ENCODE peak calls at places on chromosomes 2 and 18, in four cellular contexts. One of them, this sample, is unnamed.
A peak's percentile ranks its signal among the peaks of the same experiment; 100 is the strongest.

GRCh38 chr18:61706516-61706915 is 186.3 kb downstream of the RNF152 start:
- DNase-seq in SK-N-SH: no peak
- DNase-seq in ovary: no peak
- DNase-seq in stomach: no peak
- DNase-seq in this sample: no peak

GRCh38 chr2:23803275-23803964 is 123.5 kb downstream of the ATAD2B start:
- DNase-seq in SK-N-SH: no peak
- DNase-seq in ovary: no peak
- DNase-seq in stomach: no peak
- DNase-seq in this sample: no peak

GRCh38 chr2:131143803-131144202 is 38.7 kb downstream of the PLEKHB2 start:
- DNase-seq in SK-N-SH: no peak
- DNase-seq in ovary: no peak
- DNase-seq in stomach: no peak
- DNase-seq in this sample: no peak

GRCh38 chr2:200765139-200765951 is 46.4 kb upstream of the BZW1 start:
- DNase-seq in SK-N-SH: no peak
- DNase-seq in ovary: no peak
- DNase-seq in stomach: no peak
- DNase-seq in this sample: no peak

GRCh38 chr2:237012021-237012420 is 73.7 kb upstream of the COPS8 start:
- DNase-seq in SK-N-SH: no peak
- DNase-seq in ovary: no peak
- DNase-seq in stomach: no peak
- DNase-seq in this sample: no peak

GRCh38 chr2:40814621-40815020 is 362.7 kb upstream of the SLC8A1 start:
- DNase-seq in SK-N-SH: no peak
- DNase-seq in ovary: no peak
- DNase-seq in stomach: no peak
- DNase-seq in this sample: no peak

GRCh38 chr18:49206717-49207116 is 253.7 kb downstream of the DYM start:
- DNase-seq in SK-N-SH: peak; percentile 8
- DNase-seq in ovary: no peak
- DNase-seq in stomach: no peak
- DNase-seq in this sample: no peak

GRCh38 chr2:26298638-26299393 is 47.1 kb upstream of the SELENOI start:
- DNase-seq in SK-N-SH: no peak
- DNase-seq in ovary: peak; percentile 60
- DNase-seq in stomach: peak; percentile 69
- DNase-seq in this sample: no peak

GRCh38 chr2:10260130-10260529 is 42.6 kb upstream of the HPCAL1 start:
- DNase-seq in SK-N-SH: no peak
- DNase-seq in ovary: no peak
- DNase-seq in stomach: no peak
- DNase-seq in this sample: no peak

GRCh38 chr2:241942416-241943208 is 73.1 kb downstream of the RTP5 start:
- DNase-seq in SK-N-SH: no peak
- DNase-seq in ovary: no peak
- DNase-seq in stomach: peak; percentile 16
- DNase-seq in this sample: no peak

GRCh38 chr2:14554829-14555580 is 77.5 kb upstream of the LRATD1 start:
- DNase-seq in SK-N-SH: no peak
- DNase-seq in ovary: no peak
- DNase-seq in stomach: no peak
- DNase-seq in this sample: peak; percentile 42

GRCh38 chr2:108449410-108450200 is 599 bp downstream of the GCC2 start:
- DNase-seq in SK-N-SH: peak; percentile 50
- DNase-seq in ovary: no peak
- DNase-seq in stomach: peak; percentile 36
- DNase-seq in this sample: no peak

GRCh38 chr2:197777823-197778407 is 7.2 kb downstream of the BOLL start:
- DNase-seq in SK-N-SH: peak; percentile 30
- DNase-seq in ovary: no peak
- DNase-seq in stomach: no peak
- DNase-seq in this sample: no peak

GRCh38 chr18:22558945-22559385 is 141.2 kb upstream of the CTAGE1 start:
- DNase-seq in SK-N-SH: peak; percentile 33
- DNase-seq in ovary: peak; percentile 85
- DNase-seq in stomach: peak; percentile 47
- DNase-seq in this sample: no peak

GRCh38 chr2:236570081-236570979 is 705 bp downstream of the ACKR3 start:
- DNase-seq in SK-N-SH: no peak
- DNase-seq in ovary: no peak
- DNase-seq in stomach: no peak
- DNase-seq in this sample: no peak

GRCh38 chr18:57051586-57052044 is 95.3 kb upstream of the BOD1L2 start:
- DNase-seq in SK-N-SH: peak; percentile 67
- DNase-seq in ovary: no peak
- DNase-seq in stomach: peak; percentile 62
- DNase-seq in this sample: no peak

GRCh38 chr2:41832218-41832617 is 215.6 kb upstream of the PKDCC start:
- DNase-seq in SK-N-SH: no peak
- DNase-seq in ovary: no peak
- DNase-seq in stomach: no peak
- DNase-seq in this sample: no peak

GRCh38 chr2:41840702-41841551 is 206.9 kb upstream of the PKDCC start:
- DNase-seq in SK-N-SH: peak; percentile 96
- DNase-seq in ovary: peak; percentile 98
- DNase-seq in stomach: peak; percentile 97
- DNase-seq in this sample: peak; percentile 99

GRCh38 chr2:41837610-41838009 is 210.2 kb upstream of the PKDCC start:
- DNase-seq in SK-N-SH: no peak
- DNase-seq in ovary: no peak
- DNase-seq in stomach: no peak
- DNase-seq in this sample: no peak

DNA sequence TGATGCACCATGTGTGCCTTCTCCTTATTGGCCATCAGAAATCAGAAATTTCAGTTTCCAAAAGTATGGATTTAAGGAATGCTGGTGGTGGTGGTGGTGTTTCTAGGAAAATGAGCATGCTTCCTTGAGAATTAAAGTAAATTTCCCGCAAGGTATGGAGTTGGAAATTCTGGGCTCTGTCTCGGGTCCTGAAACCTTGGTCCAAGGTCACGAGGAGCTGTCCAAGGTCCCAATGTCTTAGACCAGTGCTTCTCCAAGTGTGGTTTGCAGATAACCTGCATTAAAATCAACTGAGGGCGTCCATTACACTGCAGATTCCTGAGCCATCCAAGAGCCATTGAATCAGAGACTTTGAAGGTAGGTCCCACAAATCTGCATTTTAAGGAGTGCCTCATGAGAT is 210.9 kb upstream of the PKDCC start:
- DNase-seq in SK-N-SH: no peak
- DNase-seq in ovary: no peak
- DNase-seq in stomach: peak; percentile 45
- DNase-seq in this sample: no peak
- TF ChIP-seq EP300 in SK-N-SH: no peak
- TF ChIP-seq EP300 in ovary: no peak
- TF ChIP-seq EP300 in stomach: no peak
- TF ChIP-seq EP300 in this sample: no peak

GRCh38 chr2:101310591-101311389 is 2.3 kb upstream of the RNF149 start:
- DNase-seq in SK-N-SH: no peak
- DNase-seq in ovary: no peak
- DNase-seq in stomach: no peak
- DNase-seq in this sample: peak; percentile 82

GRCh38 chr2:101307950-101308431 is 510 bp downstream of the RNF149 start:
- DNase-seq in SK-N-SH: no peak
- DNase-seq in ovary: no peak
- DNase-seq in stomach: no peak
- DNase-seq in this sample: peak; percentile 81

GRCh38 chr2:101307503-101307902 is 998 bp downstream of the RNF149 start:
- DNase-seq in SK-N-SH: no peak
- DNase-seq in ovary: no peak
- DNase-seq in stomach: no peak
- DNase-seq in this sample: no peak

GRCh38 chr2:101309211-101309700 is 755 bp upstream of the RNF149 start:
- DNase-seq in SK-N-SH: no peak
- DNase-seq in ovary: no peak
- DNase-seq in stomach: no peak
- DNase-seq in this sample: no peak

GRCh38 chr2:101308432-101309210 is at the start of gene RNF149:
- DNase-seq in SK-N-SH: peak; percentile 100
- DNase-seq in ovary: peak; percentile 97
- DNase-seq in stomach: peak; percentile 95
- DNase-seq in this sample: peak; percentile 97
- TF ChIP-seq EP300 in SK-N-SH: no peak
- TF ChIP-seq EP300 in ovary: no peak
- TF ChIP-seq EP300 in stomach: no peak
- TF ChIP-seq EP300 in this sample: no peak

GRCh38 chr2:70325875-70326274 is 24.0 kb upstream of the FAM136A start:
- DNase-seq in SK-N-SH: no peak
- DNase-seq in ovary: no peak
- DNase-seq in stomach: no peak
- DNase-seq in this sample: no peak
- TF ChIP-seq EP300 in SK-N-SH: no peak
- TF ChIP-seq EP300 in ovary: no peak
- TF ChIP-seq EP300 in stomach: no peak
- TF ChIP-seq EP300 in this sample: no peak

GRCh38 chr2:110673201-110673600 is 4.7 kb downstream of the BUB1 start:
- DNase-seq in SK-N-SH: no peak
- DNase-seq in ovary: no peak
- DNase-seq in stomach: no peak
- DNase-seq in this sample: no peak

GRCh38 chr2:110674620-110675555 is 3.0 kb downstream of the BUB1 start:
- DNase-seq in SK-N-SH: no peak
- DNase-seq in ovary: no peak
- DNase-seq in stomach: peak; percentile 34
- DNase-seq in this sample: no peak

GRCh38 chr2:110667061-110667460 is 10.8 kb downstream of the BUB1 start:
- DNase-seq in SK-N-SH: no peak
- DNase-seq in ovary: no peak
- DNase-seq in stomach: no peak
- DNase-seq in this sample: no peak

GRCh38 chr2:110669079-110669478 is 8.8 kb downstream of the BUB1 start:
- DNase-seq in SK-N-SH: no peak
- DNase-seq in ovary: no peak
- DNase-seq in stomach: no peak
- DNase-seq in this sample: no peak

DNA sequence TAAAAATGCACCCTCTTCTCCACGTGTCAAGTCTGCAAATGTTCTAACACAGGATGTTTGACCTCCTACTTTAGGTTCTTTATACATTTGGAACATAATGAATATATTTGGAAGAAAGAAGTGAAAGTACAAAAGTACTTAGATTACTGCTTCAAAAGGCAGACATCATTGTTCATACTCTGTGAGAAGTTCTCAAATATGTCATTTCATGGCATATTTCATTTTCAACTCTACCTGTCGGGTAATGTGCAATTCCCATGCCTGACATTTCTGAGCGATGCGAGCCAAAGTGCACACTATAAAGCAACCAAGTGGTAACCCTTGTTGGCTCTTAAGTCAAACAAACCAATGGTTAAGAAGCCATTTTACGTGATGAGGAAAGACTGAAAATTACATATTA is 7.0 kb downstream of the BUB1 start:
- DNase-seq in SK-N-SH: no peak
- DNase-seq in ovary: no peak
- DNase-seq in stomach: no peak
- DNase-seq in this sample: no peak
- TF ChIP-seq EP300 in SK-N-SH: no peak
- TF ChIP-seq EP300 in ovary: no peak
- TF ChIP-seq EP300 in stomach: no peak
- TF ChIP-seq EP300 in this sample: no peak